ENCODE peak calls at places on chromosomes 7 and 10, in seven cellular contexts. D is ACHN, W is endothelial cell, K is upper lobe of right lung, M is M059J, H is H4, I is B cell. U is an unnamed sample.
A peak's percentile ranks its signal among the peaks of the same experiment; 100 is the strongest.

GRCh38 chr7:46385662-46386309 is 464.7 kb upstream of the IGFBP3 start:
- DNase-seq in I (no peak), K (no peak), M (peak; percentile 89), W (no peak), D (no peak), H (peak; percentile 50), U (no peak)

GRCh38 chr7:136971776-136972175 is 103.3 kb downstream of the CHRM2 start:
- DNase-seq in K (no peak), M (no peak), I (no peak), W (no peak), H (no peak), D (no peak), U (no peak)

GRCh38 chr7:153188630-153189029 is 429.1 kb downstream of the ACTR3B start:
- DNase-seq in D (no peak), K (no peak), W (no peak), H (no peak), M (no peak), I (no peak), U (no peak)

GRCh38 chr7:132531562-132531961 is 44.7 kb downstream of the PLXNA4 start:
- DNase-seq in W (no peak), K (no peak), H (no peak), I (no peak), M (no peak), D (no peak), U (no peak)

GRCh38 chr7:78576196-78576595 is 777.6 kb downstream of the PHTF2 start:
- DNase-seq in I (no peak), K (no peak), W (no peak), M (peak; percentile 80), H (peak; percentile 55), D (no peak), U (no peak)

GRCh38 chr10:76202777-76203176 is 771.4 kb downstream of the LRMDA start:
- DNase-seq in W (no peak), K (no peak), D (no peak), M (peak; percentile 58), I (no peak), H (no peak), U (no peak)

GRCh38 chr10:125022671-125023070 is 80.7 kb downstream of the ZRANB1 start:
- DNase-seq in H (no peak), D (no peak), I (no peak), W (no peak), M (no peak), K (no peak), U (no peak)

GRCh38 chr7:2913760-2914387 is 69.8 kb upstream of the GNA12 start:
- DNase-seq in K (no peak), M (no peak), W (no peak), I (no peak), D (no peak), H (no peak), U (no peak)

GRCh38 chr10:13684252-13684791 is 97.6 kb downstream of the PRPF18 start:
- DNase-seq in I (no peak), W (no peak), H (no peak), D (no peak), K (peak; percentile 70), M (no peak), U (peak; percentile 45)

GRCh38 chr10:112390125-112390703 is 16.3 kb downstream of the ACSL5 start:
- DNase-seq in K (no peak), M (no peak), W (no peak), I (no peak), H (no peak), D (no peak), U (no peak)

GRCh38 chr10:12777840-12778585 is 223.5 kb downstream of the CCDC3 start:
- DNase-seq in D (no peak), W (no peak), K (no peak), M (peak; percentile 27), I (no peak), H (no peak), U (no peak)

GRCh38 chr7:75595766-75596165 is 103.6 kb downstream of the SPDYE5 start:
- DNase-seq in K (no peak), M (no peak), H (no peak), W (no peak), D (no peak), I (no peak), U (no peak)

GRCh38 chr7:120190566-120190965 is 82.4 kb upstream of the KCND2 start:
- DNase-seq in M (no peak), H (no peak), K (no peak), W (no peak), I (no peak), D (no peak), U (no peak)

GRCh38 chr10:109926141-109926745 is 2.9 kb upstream of the XPNPEP1 start:
- DNase-seq in H (no peak), D (no peak), W (no peak), K (no peak), I (no peak), M (no peak), U (no peak)

GRCh38 chr7:150982348-150982747 is 4.2 kb upstream of the KCNH2 start:
- DNase-seq in I (no peak), M (no peak), H (no peak), K (no peak), W (no peak), D (no peak), U (no peak)

GRCh38 chr7:41374150-41374848 is 328.6 kb downstream of the INHBA start:
- DNase-seq in D (no peak), M (no peak), W (no peak), H (no peak), K (no peak), I (no peak), U (no peak)

GRCh38 chr7:104906546-104906945 is 107.5 kb upstream of the KMT2E start:
- DNase-seq in M (no peak), I (no peak), W (no peak), K (no peak), D (no peak), H (no peak), U (no peak)

GRCh38 chr10:33187427-33187999 is 147.0 kb downstream of the NRP1 start:
- DNase-seq in I (no peak), H (no peak), D (no peak), K (no peak), W (no peak), M (no peak), U (peak; percentile 53)

GRCh38 chr7:96547371-96547811 is 162.3 kb downstream of the SEM1 start:
- DNase-seq in H (peak; percentile 74), M (peak; percentile 37), K (no peak), D (no peak), I (no peak), W (no peak), U (no peak)

U was measured in body of pancreas.